ENCODE peak calls at places on chromosomes 5 and 9, in nine cellular contexts. A, P, X, C, Q, N, I, H and U are unnamed samples.

GRCh38 chr5:32449216-32449721 is 4.7 kb upstream of the ZFR start:
- DNase-seq in A (no peak), P (no peak), X (no peak), C (no peak), Q (no peak), N (no peak), I (no peak), H (no peak), U (no peak)

GRCh38 chr9:98132806-98133631 is 14.0 kb upstream of the TRIM14 start:
- DNase-seq in A (no peak), P (no peak), X (peak), C (no peak), Q (no peak), N (no peak), I (no peak), H (no peak), U (peak)

GRCh38 chr9:563200-563599 is 278.3 kb upstream of the DMRT1 start:
- DNase-seq in A (no peak), P (no peak), X (no peak), C (no peak), Q (no peak), N (no peak), I (no peak), H (no peak), U (no peak)

GRCh38 chr9:18707489-18708210 is 233.7 kb downstream of the ADAMTSL1 start:
- DNase-seq in A (no peak), P (no peak), X (no peak), C (no peak), Q (no peak), N (no peak), I (no peak), H (no peak), U (no peak)

GRCh38 chr9:31393240-31393639 is 991.2 kb upstream of the ACO1 start:
- DNase-seq in A (no peak), P (no peak), X (no peak), C (no peak), Q (no peak), N (no peak), I (no peak), H (no peak), U (no peak)

GRCh38 chr9:70948744-70949143 is 172.7 kb downstream of the TRPM3 start:
- DNase-seq in A (no peak), P (no peak), X (no peak), C (no peak), Q (no peak), N (no peak), I (no peak), H (no peak), U (no peak)

GRCh38 chr9:18296702-18297531 is 177.0 kb upstream of the ADAMTSL1 start:
- DNase-seq in A (no peak), P (no peak), X (no peak), C (no peak), Q (peak), N (no peak), I (no peak), H (no peak), U (no peak)

GRCh38 chr9:445033-445432 is 230.4 kb downstream of the DOCK8 start:
- DNase-seq in A (no peak), P (no peak), X (no peak), C (no peak), Q (peak), N (no peak), I (no peak), H (no peak), U (no peak)

GRCh38 chr5:130337179-130337888 is 433.1 kb downstream of the CHSY3 start:
- DNase-seq in A (no peak), P (peak), X (no peak), C (no peak), Q (peak), N (no peak), I (no peak), H (no peak), U (no peak)

GRCh38 chr9:75181748-75182147 is 93.4 kb downstream of the OSTF1 start:
- DNase-seq in A (no peak), P (no peak), X (no peak), C (no peak), Q (peak), N (no peak), I (no peak), H (no peak), U (no peak)

GRCh38 chr9:81455417-81455816 is 233.9 kb downstream of the TLE1 start:
- DNase-seq in A (no peak), P (no peak), X (no peak), C (no peak), Q (no peak), N (no peak), I (no peak), H (no peak), U (no peak)

GRCh38 chr9:2018764-2019548 is 3.8 kb downstream of the SMARCA2 start:
- DNase-seq in A (no peak), P (no peak), X (no peak), C (no peak), Q (peak), N (no peak), I (peak), H (no peak), U (no peak)

GRCh38 chr5:93163010-93163663 is 417.9 kb downstream of the NR2F1-AS1 start:
- DNase-seq in A (no peak), P (peak), X (no peak), C (no peak), Q (peak), N (no peak), I (no peak), H (no peak), U (no peak)

GRCh38 chr5:134577022-134577795 is 51.7 kb downstream of the JADE2 start:
- DNase-seq in A (no peak), P (peak), X (no peak), C (no peak), Q (peak), N (no peak), I (no peak), H (no peak), U (no peak)

GRCh38 chr5:78506296-78507049 is 142.1 kb downstream of the LHFPL2 start:
- DNase-seq in A (no peak), P (no peak), X (no peak), C (no peak), Q (no peak), N (no peak), I (no peak), H (no peak), U (no peak)

GRCh38 chr5:74034738-74035137 is 408.7 kb downstream of the ARHGEF28 start:
- DNase-seq in A (no peak), P (peak), X (no peak), C (no peak), Q (peak), N (no peak), I (no peak), H (no peak), U (no peak)

GRCh38 chr5:14436801-14437542 is 144.6 kb upstream of the OTULINL start:
- DNase-seq in A (no peak), P (no peak), X (no peak), C (no peak), Q (no peak), N (no peak), I (peak), H (no peak), U (no peak)

GRCh38 chr5:102957141-102957540 is 162.8 kb downstream of the GIN1 start:
- DNase-seq in A (no peak), P (no peak), X (no peak), C (no peak), Q (no peak), N (no peak), I (no peak), H (no peak), U (no peak)

GRCh38 chr9:116394070-116394469 is 240.5 kb downstream of the PAPPA start:
- DNase-seq in A (no peak), P (no peak), X (no peak), C (no peak), Q (no peak), N (no peak), I (no peak), H (no peak), U (no peak)

GRCh38 chr9:87381050-87381711 is 116.5 kb upstream of the DAPK1 start:
- DNase-seq in A (no peak), P (no peak), X (no peak), C (no peak), Q (peak), N (no peak), I (no peak), H (no peak), U (no peak)

GRCh38 chr5:127027539-127027938 is 2.8 kb downstream of the MARCHF3 start:
- DNase-seq in A (no peak), P (no peak), X (no peak), C (no peak), Q (no peak), N (no peak), I (no peak), H (no peak), U (no peak)

GRCh38 chr9:127451681-127452480 is 571 bp downstream of the LRSAM1 start:
- DNase-seq in A (peak), P (peak), X (peak), C (peak), Q (peak), N (no peak), I (peak), H (no peak), U (no peak)

GRCh38 chr5:168324864-168325615 is 33.6 kb downstream of the WWC1 start:
- DNase-seq in A (no peak), P (no peak), X (no peak), C (no peak), Q (peak), N (no peak), I (no peak), H (no peak), U (no peak)

GRCh38 chr5:174371600-174372094 is 326.1 kb downstream of the NSG2 start:
- DNase-seq in A (peak), P (peak), X (no peak), C (no peak), Q (peak), N (no peak), I (no peak), H (no peak), U (no peak)

GRCh38 chr9:99001892-99002291 is 58.2 kb downstream of the COL15A1 start:
- DNase-seq in A (no peak), P (no peak), X (no peak), C (no peak), Q (no peak), N (no peak), I (no peak), H (no peak), U (no peak)

GRCh38 chr5:176501333-176501732 is 35.9 kb downstream of the RNF44 start:
- DNase-seq in A (no peak), P (no peak), X (no peak), C (no peak), Q (no peak), N (no peak), I (no peak), H (no peak), U (no peak)